ENCODE peak calls at places on chromosome 3, in seven cellular contexts. One of them, this sample, is unnamed.

GRCh38 chr3:172038823-172039222 is 555 bp upstream of the FNDC3B start:
- DNase-seq in amygdala: no peak
- DNase-seq in stimulated activated CD4-positive, alpha-beta T cell treated with anti-CD3 and anti-CD28 coated beads, TNF-alpha, amount 100 ng/mL, for 4 hours: no peak
- DNase-seq in germinal center: no peak
- DNase-seq in SJSA1: no peak
- DNase-seq in prostate gland: no peak
- DNase-seq in GM03348: no peak
- DNase-seq in this sample: no peak

GRCh38 chr3:16449369-16449768 is 64.1 kb downstream of the RFTN1 start:
- DNase-seq in amygdala: no peak
- DNase-seq in stimulated activated CD4-positive, alpha-beta T cell treated with anti-CD3 and anti-CD28 coated beads, TNF-alpha, amount 100 ng/mL, for 4 hours: no peak
- DNase-seq in germinal center: no peak
- DNase-seq in SJSA1: no peak
- DNase-seq in prostate gland: no peak
- DNase-seq in GM03348: no peak
- DNase-seq in this sample: no peak

GRCh38 chr3:149089395-149089794 is 3.1 kb upstream of the HLTF start:
- DNase-seq in amygdala: no peak
- DNase-seq in stimulated activated CD4-positive, alpha-beta T cell treated with anti-CD3 and anti-CD28 coated beads, TNF-alpha, amount 100 ng/mL, for 4 hours: no peak
- DNase-seq in germinal center: no peak
- DNase-seq in SJSA1: no peak
- DNase-seq in prostate gland: no peak
- DNase-seq in GM03348: no peak
- DNase-seq in this sample: no peak

GRCh38 chr3:18234717-18235335 is 190.3 kb downstream of the SATB1 start:
- DNase-seq in amygdala: no peak
- DNase-seq in stimulated activated CD4-positive, alpha-beta T cell treated with anti-CD3 and anti-CD28 coated beads, TNF-alpha, amount 100 ng/mL, for 4 hours: no peak
- DNase-seq in germinal center: no peak
- DNase-seq in SJSA1: no peak
- DNase-seq in prostate gland: no peak
- DNase-seq in GM03348: no peak
- DNase-seq in this sample: no peak

GRCh38 chr3:43852066-43852465 is 161.3 kb downstream of the ABHD5 start:
- DNase-seq in amygdala: no peak
- DNase-seq in stimulated activated CD4-positive, alpha-beta T cell treated with anti-CD3 and anti-CD28 coated beads, TNF-alpha, amount 100 ng/mL, for 4 hours: no peak
- DNase-seq in germinal center: no peak
- DNase-seq in SJSA1: no peak
- DNase-seq in prostate gland: no peak
- DNase-seq in GM03348: no peak
- DNase-seq in this sample: no peak

GRCh38 chr3:58544546-58544945 is 7.6 kb upstream of the ACOX2 start:
- DNase-seq in amygdala: no peak
- DNase-seq in stimulated activated CD4-positive, alpha-beta T cell treated with anti-CD3 and anti-CD28 coated beads, TNF-alpha, amount 100 ng/mL, for 4 hours: no peak
- DNase-seq in germinal center: no peak
- DNase-seq in SJSA1: no peak
- DNase-seq in prostate gland: no peak
- DNase-seq in GM03348: peak; percentile 6
- DNase-seq in this sample: no peak

GRCh38 chr3:140341817-140342403 is 336.0 kb upstream of the TRIM42 start:
- DNase-seq in amygdala: no peak
- DNase-seq in stimulated activated CD4-positive, alpha-beta T cell treated with anti-CD3 and anti-CD28 coated beads, TNF-alpha, amount 100 ng/mL, for 4 hours: no peak
- DNase-seq in germinal center: no peak
- DNase-seq in SJSA1: no peak
- DNase-seq in prostate gland: no peak
- DNase-seq in GM03348: no peak
- DNase-seq in this sample: no peak

GRCh38 chr3:127770671-127771370 is 51.5 kb downstream of the MGLL start:
- DNase-seq in amygdala: no peak
- DNase-seq in stimulated activated CD4-positive, alpha-beta T cell treated with anti-CD3 and anti-CD28 coated beads, TNF-alpha, amount 100 ng/mL, for 4 hours: no peak
- DNase-seq in germinal center: no peak
- DNase-seq in SJSA1: no peak
- DNase-seq in prostate gland: no peak
- DNase-seq in GM03348: no peak
- DNase-seq in this sample: no peak

GRCh38 chr3:8283180-8283579 is 218.4 kb upstream of the LMCD1 start:
- DNase-seq in amygdala: no peak
- DNase-seq in stimulated activated CD4-positive, alpha-beta T cell treated with anti-CD3 and anti-CD28 coated beads, TNF-alpha, amount 100 ng/mL, for 4 hours: no peak
- DNase-seq in germinal center: no peak
- DNase-seq in SJSA1: no peak
- DNase-seq in prostate gland: no peak
- DNase-seq in GM03348: no peak
- DNase-seq in this sample: no peak

GRCh38 chr3:56884387-56884786 is 82.6 kb upstream of the ARHGEF3 start:
- DNase-seq in amygdala: no peak
- DNase-seq in stimulated activated CD4-positive, alpha-beta T cell treated with anti-CD3 and anti-CD28 coated beads, TNF-alpha, amount 100 ng/mL, for 4 hours: no peak
- DNase-seq in germinal center: no peak
- DNase-seq in SJSA1: no peak
- DNase-seq in prostate gland: peak; percentile 10
- DNase-seq in GM03348: no peak
- DNase-seq in this sample: no peak

GRCh38 chr3:108493862-108494261 is 16.5 kb downstream of the MYH15 start:
- DNase-seq in amygdala: no peak
- DNase-seq in stimulated activated CD4-positive, alpha-beta T cell treated with anti-CD3 and anti-CD28 coated beads, TNF-alpha, amount 100 ng/mL, for 4 hours: no peak
- DNase-seq in germinal center: no peak
- DNase-seq in SJSA1: no peak
- DNase-seq in prostate gland: no peak
- DNase-seq in GM03348: peak; percentile 12
- DNase-seq in this sample: no peak

GRCh38 chr3:177517906-177518305 is 320.6 kb upstream of the TBL1XR1 start:
- DNase-seq in amygdala: no peak
- DNase-seq in stimulated activated CD4-positive, alpha-beta T cell treated with anti-CD3 and anti-CD28 coated beads, TNF-alpha, amount 100 ng/mL, for 4 hours: no peak
- DNase-seq in germinal center: no peak
- DNase-seq in SJSA1: no peak
- DNase-seq in prostate gland: no peak
- DNase-seq in GM03348: no peak
- DNase-seq in this sample: no peak

GRCh38 chr3:63961891-63962290 is 49.7 kb upstream of the SCAANT1 start:
- DNase-seq in amygdala: no peak
- DNase-seq in stimulated activated CD4-positive, alpha-beta T cell treated with anti-CD3 and anti-CD28 coated beads, TNF-alpha, amount 100 ng/mL, for 4 hours: no peak
- DNase-seq in germinal center: peak; percentile 41
- DNase-seq in SJSA1: no peak
- DNase-seq in prostate gland: peak; percentile 15
- DNase-seq in GM03348: peak; percentile 24
- DNase-seq in this sample: peak; percentile 79

GRCh38 chr3:10242182-10243065 is 5.8 kb upstream of the TATDN2 start:
- DNase-seq in amygdala: no peak
- DNase-seq in stimulated activated CD4-positive, alpha-beta T cell treated with anti-CD3 and anti-CD28 coated beads, TNF-alpha, amount 100 ng/mL, for 4 hours: peak; percentile 57
- DNase-seq in germinal center: no peak
- DNase-seq in SJSA1: no peak
- DNase-seq in prostate gland: no peak
- DNase-seq in GM03348: peak; percentile 65
- DNase-seq in this sample: peak; percentile 76

GRCh38 chr3:126345641-126346460 is 11.4 kb downstream of the KLF15 start:
- DNase-seq in amygdala: no peak
- DNase-seq in stimulated activated CD4-positive, alpha-beta T cell treated with anti-CD3 and anti-CD28 coated beads, TNF-alpha, amount 100 ng/mL, for 4 hours: no peak
- DNase-seq in germinal center: no peak
- DNase-seq in SJSA1: peak; percentile 31
- DNase-seq in prostate gland: no peak
- DNase-seq in GM03348: no peak
- DNase-seq in this sample: no peak